ENCODE peak calls at places on chromosomes 4 and X, in seven cellular contexts. J, L, G, Y, C, S and I are unnamed samples.

GRCh38 chrX:121641560-121641959 is 594.1 kb downstream of the GLUD2 start:
- DNase-seq in C (no peak), J (no peak), S (peak), L (peak), Y (no peak), G (no peak), I (no peak)

GRCh38 chr4:72319596-72319995 is 249.4 kb downstream of the ADAMTS3 start:
- DNase-seq in Y (no peak), J (no peak), S (peak), G (no peak), C (no peak), L (peak), I (no peak)

GRCh38 chr4:68288046-68288740 is 42.7 kb upstream of the TMPRSS11B start:
- DNase-seq in L (no peak), G (no peak), S (no peak), Y (no peak), C (no peak), J (no peak), I (no peak)

GRCh38 chr4:53479731-53480525 is 102.5 kb downstream of the FIP1L1 start:
- DNase-seq in Y (no peak), L (peak), S (peak), C (no peak), G (no peak), J (no peak), I (no peak)

GRCh38 chr4:19492611-19493010 is 759.1 kb upstream of the SLIT2 start:
- DNase-seq in Y (no peak), L (no peak), C (no peak), J (no peak), G (no peak), S (no peak), I (no peak)

GRCh38 chrX:30304866-30305265 is 4.3 kb downstream of the NR0B1 start:
- DNase-seq in Y (no peak), G (no peak), S (no peak), J (no peak), L (no peak), C (no peak), I (no peak)

GRCh38 chr4:108849611-108850406 is 87.0 kb upstream of the ETNPPL start:
- DNase-seq in G (no peak), C (no peak), L (peak), S (peak), Y (no peak), J (no peak), I (no peak)

GRCh38 chrX:10099411-10099810 is 57.4 kb upstream of the CLCN4 start:
- DNase-seq in L (no peak), Y (no peak), S (no peak), J (no peak), G (no peak), C (no peak), I (no peak)

GRCh38 chr4:37685726-37686372 is 327 bp downstream of the RELL1 start:
- DNase-seq in G (peak), Y (no peak), J (peak), L (peak), C (peak), S (no peak), I (peak)

GRCh38 chr4:156662921-156663320 is 308.7 kb downstream of the PDGFC start:
- DNase-seq in L (no peak), S (no peak), J (no peak), C (no peak), Y (no peak), G (no peak), I (no peak)

GRCh38 chr4:121139533-121140222 is 24.4 kb downstream of the TNIP3 start:
- DNase-seq in L (peak), G (no peak), S (peak), Y (no peak), C (no peak), J (no peak), I (no peak)

GRCh38 chrX:68286076-68286475 is 147.2 kb downstream of the OPHN1 start:
- DNase-seq in Y (no peak), C (no peak), J (no peak), G (no peak), L (no peak), S (no peak), I (no peak)

GRCh38 chr4:8441499-8442091 is 1.0 kb downstream of the TRMT44 start:
- DNase-seq in S (no peak), C (no peak), Y (no peak), J (no peak), G (no peak), L (no peak), I (no peak)

GRCh38 chrX:113929004-113929403 is 654.9 kb upstream of the HTR2C start:
- DNase-seq in G (no peak), Y (no peak), J (peak), L (peak), S (peak), C (peak), I (no peak)

GRCh38 chrX:8404443-8404842 is 60.2 kb upstream of the VCX3B start:
- DNase-seq in G (no peak), J (no peak), L (no peak), Y (no peak), C (no peak), S (no peak), I (no peak)